ENCODE peak calls at places on chromosome 18, in seven cellular contexts. One of them, this sample, is unnamed.

GRCh38 chr18:3037423-3037915 is 24.5 kb upstream of the LPIN2 start:
- DNase-seq in AG04449: no peak
- DNase-seq in sigmoid colon: no peak
- DNase-seq in spleen: no peak
- DNase-seq in pancreas: peak; percentile 21
- DNase-seq in Peyer's patch: peak; percentile 30
- DNase-seq in mesothelial cell of epicardium: no peak
- DNase-seq in this sample: peak; percentile 4

GRCh38 chr18:65093341-65093740 is 657.5 kb upstream of the CDH7 start:
- DNase-seq in AG04449: no peak
- DNase-seq in sigmoid colon: no peak
- DNase-seq in spleen: no peak
- DNase-seq in pancreas: no peak
- DNase-seq in Peyer's patch: no peak
- DNase-seq in mesothelial cell of epicardium: no peak
- DNase-seq in this sample: no peak

GRCh38 chr18:14179306-14179705 is 47.1 kb upstream of the ZNF519 start:
- DNase-seq in AG04449: no peak
- DNase-seq in sigmoid colon: no peak
- DNase-seq in spleen: peak; percentile 77
- DNase-seq in pancreas: no peak
- DNase-seq in Peyer's patch: no peak
- DNase-seq in mesothelial cell of epicardium: no peak
- DNase-seq in this sample: no peak

GRCh38 chr18:74509856-74510769 is 13.9 kb downstream of the CNDP2 start:
- DNase-seq in AG04449: no peak
- DNase-seq in sigmoid colon: peak; percentile 65
- DNase-seq in spleen: peak; percentile 69
- DNase-seq in pancreas: no peak
- DNase-seq in Peyer's patch: no peak
- DNase-seq in mesothelial cell of epicardium: no peak
- DNase-seq in this sample: no peak

GRCh38 chr18:43919565-43919964 is 642.3 kb upstream of the SYT4 start:
- DNase-seq in AG04449: no peak
- DNase-seq in sigmoid colon: no peak
- DNase-seq in spleen: no peak
- DNase-seq in pancreas: peak; percentile 45
- DNase-seq in Peyer's patch: no peak
- DNase-seq in mesothelial cell of epicardium: no peak
- DNase-seq in this sample: no peak

GRCh38 chr18:21740724-21741510 is at the start of gene MIB1:
- DNase-seq in AG04449: no peak
- DNase-seq in sigmoid colon: peak; percentile 78
- DNase-seq in spleen: no peak
- DNase-seq in pancreas: peak; percentile 66
- DNase-seq in Peyer's patch: peak; percentile 33
- DNase-seq in mesothelial cell of epicardium: peak; percentile 100
- DNase-seq in this sample: peak; percentile 100

GRCh38 chr18:3453540-3454364 is 3.8 kb downstream of the TGIF1 start:
- DNase-seq in AG04449: peak; percentile 95
- DNase-seq in sigmoid colon: peak; percentile 90
- DNase-seq in spleen: peak; percentile 79
- DNase-seq in pancreas: peak; percentile 9
- DNase-seq in Peyer's patch: peak; percentile 34
- DNase-seq in mesothelial cell of epicardium: no peak
- DNase-seq in this sample: no peak

GRCh38 chr18:34117319-34117718 is 107.4 kb downstream of the NOL4 start:
- DNase-seq in AG04449: no peak
- DNase-seq in sigmoid colon: no peak
- DNase-seq in spleen: no peak
- DNase-seq in pancreas: no peak
- DNase-seq in Peyer's patch: no peak
- DNase-seq in mesothelial cell of epicardium: no peak
- DNase-seq in this sample: no peak

GRCh38 chr18:36572135-36572856 is 256.5 kb downstream of the TPGS2 start:
- DNase-seq in AG04449: no peak
- DNase-seq in sigmoid colon: no peak
- DNase-seq in spleen: no peak
- DNase-seq in pancreas: peak; percentile 21
- DNase-seq in Peyer's patch: no peak
- DNase-seq in mesothelial cell of epicardium: no peak
- DNase-seq in this sample: no peak

GRCh38 chr18:25957017-25957416 is 133.4 kb downstream of the SS18 start:
- DNase-seq in AG04449: no peak
- DNase-seq in sigmoid colon: no peak
- DNase-seq in spleen: no peak
- DNase-seq in pancreas: no peak
- DNase-seq in Peyer's patch: no peak
- DNase-seq in mesothelial cell of epicardium: no peak
- DNase-seq in this sample: no peak

GRCh38 chr18:32770181-32770650 is 2.6 kb downstream of the KLHL14 start:
- DNase-seq in AG04449: no peak
- DNase-seq in sigmoid colon: peak; percentile 65
- DNase-seq in spleen: peak; percentile 85
- DNase-seq in pancreas: no peak
- DNase-seq in Peyer's patch: peak; percentile 59
- DNase-seq in mesothelial cell of epicardium: no peak
- DNase-seq in this sample: no peak

GRCh38 chr18:13501896-13502295 is 224.5 kb downstream of the FAM210A start:
- DNase-seq in AG04449: no peak
- DNase-seq in sigmoid colon: peak; percentile 56
- DNase-seq in spleen: no peak
- DNase-seq in pancreas: no peak
- DNase-seq in Peyer's patch: no peak
- DNase-seq in mesothelial cell of epicardium: no peak
- DNase-seq in this sample: no peak

GRCh38 chr18:12305930-12306629 is 2.0 kb upstream of the TUBB6 start:
- DNase-seq in AG04449: no peak
- DNase-seq in sigmoid colon: no peak
- DNase-seq in spleen: peak; percentile 65
- DNase-seq in pancreas: no peak
- DNase-seq in Peyer's patch: no peak
- DNase-seq in mesothelial cell of epicardium: no peak
- DNase-seq in this sample: no peak

DNA sequence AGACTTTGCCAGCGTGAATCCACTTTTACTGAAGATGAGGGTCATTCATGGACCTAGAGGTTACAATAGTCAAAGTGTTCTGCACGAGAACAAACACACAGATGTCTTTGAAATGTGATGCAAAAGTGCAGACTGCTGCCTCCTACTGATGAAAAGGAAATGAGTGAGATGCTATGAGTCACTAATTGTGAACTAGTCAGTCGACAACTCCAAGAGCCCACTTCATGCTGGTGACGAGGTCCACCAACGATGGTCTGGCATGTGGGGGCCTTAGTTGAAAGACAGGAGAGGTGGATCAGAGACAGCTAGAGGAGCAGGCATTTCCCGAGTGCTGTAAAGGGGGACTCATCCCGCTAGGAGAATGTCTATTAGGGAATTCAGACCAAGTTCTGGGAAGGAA is 17.1 kb upstream of the ZNF236 start:
- DNase-seq in AG04449: no peak
- DNase-seq in sigmoid colon: no peak
- DNase-seq in spleen: no peak
- DNase-seq in pancreas: no peak
- DNase-seq in Peyer's patch: no peak
- DNase-seq in mesothelial cell of epicardium: no peak
- DNase-seq in this sample: no peak
- TF ChIP-seq CTCF in AG04449: no peak
- TF ChIP-seq CTCF in sigmoid colon: no peak
- TF ChIP-seq CTCF in spleen: no peak
- TF ChIP-seq CTCF in pancreas: no peak
- TF ChIP-seq CTCF in Peyer's patch: no peak
- TF ChIP-seq CTCF in mesothelial cell of epicardium: no peak
- TF ChIP-seq CTCF in this sample: no peak

GRCh38 chr18:62323483-62324354 is 1.4 kb upstream of the TNFRSF11A start:
- DNase-seq in AG04449: no peak
- DNase-seq in sigmoid colon: no peak
- DNase-seq in spleen: no peak
- DNase-seq in pancreas: no peak
- DNase-seq in Peyer's patch: no peak
- DNase-seq in mesothelial cell of epicardium: no peak
- DNase-seq in this sample: no peak

GRCh38 chr18:62325806-62326645 is 916 bp downstream of the TNFRSF11A start:
- DNase-seq in AG04449: no peak
- DNase-seq in sigmoid colon: no peak
- DNase-seq in spleen: peak; percentile 79
- DNase-seq in pancreas: no peak
- DNase-seq in Peyer's patch: no peak
- DNase-seq in mesothelial cell of epicardium: no peak
- DNase-seq in this sample: no peak

GRCh38 chr18:62324355-62324828 is 718 bp upstream of the TNFRSF11A start:
- DNase-seq in AG04449: no peak
- DNase-seq in sigmoid colon: no peak
- DNase-seq in spleen: no peak
- DNase-seq in pancreas: no peak
- DNase-seq in Peyer's patch: no peak
- DNase-seq in mesothelial cell of epicardium: no peak
- DNase-seq in this sample: no peak

GRCh38 chr18:62326646-62327348 is 1.7 kb downstream of the TNFRSF11A start:
- DNase-seq in AG04449: no peak
- DNase-seq in sigmoid colon: no peak
- DNase-seq in spleen: no peak
- DNase-seq in pancreas: no peak
- DNase-seq in Peyer's patch: no peak
- DNase-seq in mesothelial cell of epicardium: no peak
- DNase-seq in this sample: no peak

GRCh38 chr18:62324917-62325805 is at the start of gene TNFRSF11A:
- DNase-seq in AG04449: no peak
- DNase-seq in sigmoid colon: no peak
- DNase-seq in spleen: peak; percentile 87
- DNase-seq in pancreas: peak; percentile 39
- DNase-seq in Peyer's patch: peak; percentile 34
- DNase-seq in mesothelial cell of epicardium: no peak
- DNase-seq in this sample: no peak
- TF ChIP-seq CTCF in AG04449: no peak
- TF ChIP-seq CTCF in sigmoid colon: no peak
- TF ChIP-seq CTCF in spleen: peak; percentile 49
- TF ChIP-seq CTCF in pancreas: no peak
- TF ChIP-seq CTCF in Peyer's patch: no peak
- TF ChIP-seq CTCF in mesothelial cell of epicardium: peak; percentile 15
- TF ChIP-seq CTCF in this sample: peak; percentile 62

GRCh38 chr18:8478166-8478967 is 130.9 kb upstream of the RAB12 start:
- DNase-seq in AG04449: no peak
- DNase-seq in sigmoid colon: no peak
- DNase-seq in spleen: peak; percentile 88
- DNase-seq in pancreas: peak; percentile 27
- DNase-seq in Peyer's patch: peak; percentile 46
- DNase-seq in mesothelial cell of epicardium: peak; percentile 84
- DNase-seq in this sample: peak; percentile 80

GRCh38 chr18:8478968-8479370 is 130.3 kb upstream of the RAB12 start:
- DNase-seq in AG04449: no peak
- DNase-seq in sigmoid colon: no peak
- DNase-seq in spleen: no peak
- DNase-seq in pancreas: no peak
- DNase-seq in Peyer's patch: no peak
- DNase-seq in mesothelial cell of epicardium: no peak
- DNase-seq in this sample: no peak

GRCh38 chr18:8479826-8480225 is 129.4 kb upstream of the RAB12 start:
- DNase-seq in AG04449: no peak
- DNase-seq in sigmoid colon: no peak
- DNase-seq in spleen: no peak
- DNase-seq in pancreas: no peak
- DNase-seq in Peyer's patch: no peak
- DNase-seq in mesothelial cell of epicardium: peak; percentile 14
- DNase-seq in this sample: no peak

GRCh38 chr18:8477615-8478014 is 131.6 kb upstream of the RAB12 start:
- DNase-seq in AG04449: no peak
- DNase-seq in sigmoid colon: no peak
- DNase-seq in spleen: no peak
- DNase-seq in pancreas: no peak
- DNase-seq in Peyer's patch: no peak
- DNase-seq in mesothelial cell of epicardium: no peak
- DNase-seq in this sample: no peak

GRCh38 chr18:8480506-8481328 is 128.5 kb upstream of the RAB12 start:
- DNase-seq in AG04449: peak; percentile 26
- DNase-seq in sigmoid colon: peak; percentile 73
- DNase-seq in spleen: no peak
- DNase-seq in pancreas: peak; percentile 21
- DNase-seq in Peyer's patch: no peak
- DNase-seq in mesothelial cell of epicardium: peak; percentile 49
- DNase-seq in this sample: no peak
- TF ChIP-seq CTCF in AG04449: peak; percentile 70
- TF ChIP-seq CTCF in sigmoid colon: peak; percentile 45
- TF ChIP-seq CTCF in spleen: peak; percentile 35
- TF ChIP-seq CTCF in pancreas: no peak
- TF ChIP-seq CTCF in Peyer's patch: no peak
- TF ChIP-seq CTCF in mesothelial cell of epicardium: no peak
- TF ChIP-seq CTCF in this sample: peak; percentile 77

GRCh38 chr18:45435810-45436209 is 179.5 kb upstream of the SLC14A2 start:
- DNase-seq in AG04449: no peak
- DNase-seq in sigmoid colon: no peak
- DNase-seq in spleen: no peak
- DNase-seq in pancreas: no peak
- DNase-seq in Peyer's patch: no peak
- DNase-seq in mesothelial cell of epicardium: no peak
- DNase-seq in this sample: no peak

GRCh38 chr18:45440246-45440645 is 175.0 kb upstream of the SLC14A2 start:
- DNase-seq in AG04449: no peak
- DNase-seq in sigmoid colon: no peak
- DNase-seq in spleen: no peak
- DNase-seq in pancreas: no peak
- DNase-seq in Peyer's patch: no peak
- DNase-seq in mesothelial cell of epicardium: no peak
- DNase-seq in this sample: no peak

GRCh38 chr18:45437399-45437798 is 177.9 kb upstream of the SLC14A2 start:
- DNase-seq in AG04449: no peak
- DNase-seq in sigmoid colon: no peak
- DNase-seq in spleen: no peak
- DNase-seq in pancreas: no peak
- DNase-seq in Peyer's patch: no peak
- DNase-seq in mesothelial cell of epicardium: no peak
- DNase-seq in this sample: no peak

GRCh38 chr18:45441110-45441842 is 174.0 kb upstream of the SLC14A2 start:
- DNase-seq in AG04449: no peak
- DNase-seq in sigmoid colon: no peak
- DNase-seq in spleen: no peak
- DNase-seq in pancreas: no peak
- DNase-seq in Peyer's patch: no peak
- DNase-seq in mesothelial cell of epicardium: no peak
- DNase-seq in this sample: no peak
- TF ChIP-seq CTCF in AG04449: peak; percentile 14
- TF ChIP-seq CTCF in sigmoid colon: no peak
- TF ChIP-seq CTCF in spleen: no peak
- TF ChIP-seq CTCF in pancreas: no peak
- TF ChIP-seq CTCF in Peyer's patch: no peak
- TF ChIP-seq CTCF in mesothelial cell of epicardium: peak; percentile 33
- TF ChIP-seq CTCF in this sample: peak; percentile 57

GRCh38 chr18:66548747-66549146 is 55.1 kb downstream of the CDH19 start:
- DNase-seq in AG04449: no peak
- DNase-seq in sigmoid colon: no peak
- DNase-seq in spleen: no peak
- DNase-seq in pancreas: no peak
- DNase-seq in Peyer's patch: no peak
- DNase-seq in mesothelial cell of epicardium: no peak
- DNase-seq in this sample: no peak
- TF ChIP-seq CTCF in AG04449: no peak
- TF ChIP-seq CTCF in sigmoid colon: no peak
- TF ChIP-seq CTCF in spleen: no peak
- TF ChIP-seq CTCF in pancreas: no peak
- TF ChIP-seq CTCF in Peyer's patch: no peak
- TF ChIP-seq CTCF in mesothelial cell of epicardium: peak; percentile 14
- TF ChIP-seq CTCF in this sample: no peak

GRCh38 chr18:54647176-54647575 is 56.1 kb downstream of the DYNAP start:
- DNase-seq in AG04449: no peak
- DNase-seq in sigmoid colon: no peak
- DNase-seq in spleen: no peak
- DNase-seq in pancreas: peak; percentile 3
- DNase-seq in Peyer's patch: no peak
- DNase-seq in mesothelial cell of epicardium: no peak
- DNase-seq in this sample: no peak
- TF ChIP-seq CTCF in AG04449: peak; percentile 7
- TF ChIP-seq CTCF in sigmoid colon: no peak
- TF ChIP-seq CTCF in spleen: no peak
- TF ChIP-seq CTCF in pancreas: no peak
- TF ChIP-seq CTCF in Peyer's patch: no peak
- TF ChIP-seq CTCF in mesothelial cell of epicardium: no peak
- TF ChIP-seq CTCF in this sample: peak; percentile 67

This sample was measured in type B pancreatic cell.